ENCODE peak calls at places on chromosomes 3 and 15, in five cellular contexts. T is AG08396, O is psoas muscle, U is HEK293T, R is SJSA1. L is an unnamed sample.

GRCh38 chr3:188583476-188584161 is 429.7 kb downstream of the LPP start:
- DNase-seq in T (no peak), U (no peak), R (peak), O (no peak), L (no peak)

GRCh38 chr3:36540898-36541518 is 160.7 kb downstream of the STAC start:
- DNase-seq in U (peak), R (peak), T (peak), O (no peak), L (peak)

GRCh38 chr15:40844543-40844981 is 714 bp downstream of the SPINT1 start:
- DNase-seq in O (peak), U (no peak), T (peak), R (no peak), L (peak)

GRCh38 chr15:57500979-57501576 is 90.6 kb upstream of the MYZAP start:
- DNase-seq in O (no peak), T (peak), R (no peak), U (no peak), L (peak)

GRCh38 chr3:194072097-194072428 is 63.9 kb upstream of the HES1 start:
- DNase-seq in U (no peak), T (no peak), O (no peak), R (no peak), L (no peak)

GRCh38 chr3:150409125-150409526 is 1.0 kb downstream of the TSC22D2 start:
- DNase-seq in U (no peak), R (no peak), T (no peak), O (no peak), L (no peak)

GRCh38 chr3:27040674-27041073 is 328.5 kb downstream of the NEK10 start:
- DNase-seq in O (no peak), R (no peak), U (no peak), T (no peak), L (no peak)

GRCh38 chr15:30958219-30958618 is 33.2 kb downstream of the MTMR10 start:
- DNase-seq in O (no peak), U (no peak), R (no peak), T (no peak), L (no peak)

GRCh38 chr15:58387130-58387529 is 44.7 kb upstream of the LIPC start:
- DNase-seq in O (no peak), R (no peak), T (peak), U (no peak), L (no peak)

GRCh38 chr3:23612296-23612891 is 193.4 kb upstream of the UBE2E1 start:
- DNase-seq in U (no peak), T (no peak), O (no peak), R (peak), L (peak)

GRCh38 chr15:37880835-37881153 is 53.6 kb upstream of the TMCO5A start:
- DNase-seq in R (no peak), T (no peak), O (no peak), U (no peak), L (no peak)

GRCh38 chr3:53240989-53241972 is 14.5 kb downstream of the TKT start:
- DNase-seq in O (peak), U (no peak), R (no peak), T (no peak), L (no peak)

GRCh38 chr3:158105124-158105709 is 1.0 kb downstream of the SHOX2 start:
- DNase-seq in U (peak), O (no peak), T (no peak), R (no peak), L (no peak)

GRCh38 chr3:127970966-127971592 is 56.0 kb downstream of the KBTBD12 start:
- DNase-seq in U (peak), T (peak), O (no peak), R (peak), L (peak)

L was measured in RWPE1.